ENCODE peak calls at places on chromosomes 12 and 14, in six cellular contexts. W, D, T, E, P and M are unnamed samples.

GRCh38 chr12:132444957-132445883 is 44.7 kb upstream of the FBRSL1 start:
- DNase-seq in W (no peak), D (peak), T (no peak), E (no peak), P (no peak), M (no peak)

GRCh38 chr12:104534162-104534856 is 77.6 kb downstream of the CHST11 start:
- DNase-seq in W (no peak), D (no peak), T (no peak), E (no peak), P (no peak), M (no peak)

GRCh38 chr12:65822732-65823480 is 1.4 kb upstream of the HMGA2 start:
- DNase-seq in W (peak), D (no peak), T (peak), E (peak), P (no peak), M (peak)

GRCh38 chr14:56952766-56953473 is 142.6 kb upstream of the OTX2 start:
- DNase-seq in W (no peak), D (no peak), T (no peak), E (no peak), P (no peak), M (no peak)

GRCh38 chr12:3359478-3359877 is 131.5 kb upstream of the PRMT8 start:
- DNase-seq in W (no peak), D (no peak), T (no peak), E (no peak), P (no peak), M (no peak)

GRCh38 chr14:95547272-95547625 is 12.4 kb downstream of the GLRX5 start:
- DNase-seq in W (no peak), D (no peak), T (no peak), E (no peak), P (no peak), M (no peak)

GRCh38 chr14:22143360-22143759 is 445.7 kb downstream of the DAD1 start:
- DNase-seq in W (peak), D (no peak), T (no peak), E (no peak), P (no peak), M (no peak)

GRCh38 chr14:90758959-90759358 is 57.3 kb downstream of the TTC7B start:
- DNase-seq in W (peak), D (no peak), T (no peak), E (no peak), P (no peak), M (no peak)

GRCh38 chr12:87784350-87784749 is 244.9 kb downstream of the C12orf50 start:
- DNase-seq in W (no peak), D (no peak), T (no peak), E (no peak), P (no peak), M (no peak)

GRCh38 chr12:29519585-29520182 is 22.2 kb upstream of the OVCH1 start:
- DNase-seq in W (peak), D (peak), T (peak), E (no peak), P (no peak), M (peak)

GRCh38 chr14:72710212-72710611 is 183.7 kb downstream of the DPF3 start:
- DNase-seq in W (peak), D (no peak), T (no peak), E (no peak), P (no peak), M (no peak)

GRCh38 chr12:44874981-44875416 is 1.1 kb downstream of the NELL2 start:
- DNase-seq in W (no peak), D (no peak), T (peak), E (no peak), P (no peak), M (no peak)

GRCh38 chr12:88726806-88727722 is 146.8 kb upstream of the KITLG start:
- DNase-seq in W (peak), D (no peak), T (no peak), E (no peak), P (no peak), M (no peak)

GRCh38 chr14:89256951-89257350 is 160.1 kb downstream of the FOXN3 start:
- DNase-seq in W (no peak), D (no peak), T (no peak), E (no peak), P (no peak), M (no peak)

GRCh38 chr12:2650261-2651060 is 144.3 kb upstream of the FKBP4 start:
- DNase-seq in W (no peak), D (no peak), T (no peak), E (no peak), P (no peak), M (no peak)

GRCh38 chr14:69287096-69287991 is 27.4 kb downstream of the GALNT16 start:
- DNase-seq in W (no peak), D (no peak), T (peak), E (no peak), P (no peak), M (peak)

GRCh38 chr14:37623552-37623951 is 28.1 kb downstream of the TTC6 start:
- DNase-seq in W (peak), D (no peak), T (no peak), E (no peak), P (no peak), M (no peak)

GRCh38 chr14:39974036-39974435 is 541.8 kb upstream of the FBXO33 start:
- DNase-seq in W (no peak), D (no peak), T (no peak), E (no peak), P (peak), M (no peak)

GRCh38 chr12:123696209-123696608 is 15.9 kb upstream of the ATP6V0A2 start:
- DNase-seq in W (no peak), D (no peak), T (no peak), E (no peak), P (no peak), M (no peak)

GRCh38 chr12:25550186-25550585 is 2.9 kb downstream of the LMNTD1 start:
- DNase-seq in W (peak), D (no peak), T (no peak), E (no peak), P (no peak), M (no peak)

GRCh38 chr12:15794196-15794595 is 5.0 kb upstream of the EPS8 start:
- DNase-seq in W (no peak), D (no peak), T (no peak), E (no peak), P (no peak), M (no peak)

GRCh38 chr12:106645074-106645421 is 62.2 kb downstream of the RFX4 start:
- DNase-seq in W (no peak), D (no peak), T (no peak), E (no peak), P (no peak), M (peak)

GRCh38 chr14:104792945-104793702 is 2.4 kb downstream of the AKT1 start:
- DNase-seq in W (no peak), D (no peak), T (no peak), E (no peak), P (no peak), M (no peak)

GRCh38 chr12:110577717-110578521 is 5.2 kb downstream of the PPTC7 start:
- DNase-seq in W (peak), D (no peak), T (no peak), E (no peak), P (peak), M (no peak)

GRCh38 chr12:77189463-77189862 is 124.1 kb upstream of the E2F7 start:
- DNase-seq in W (peak), D (no peak), T (no peak), E (no peak), P (no peak), M (no peak)

GRCh38 chr12:5499566-5500325 is 67.8 kb downstream of the NTF3 start:
- DNase-seq in W (peak), D (no peak), T (no peak), E (no peak), P (no peak), M (no peak)

GRCh38 chr12:85779768-85780167 is 56.4 kb downstream of the RASSF9 start:
- DNase-seq in W (no peak), D (no peak), T (no peak), E (no peak), P (no peak), M (no peak)

GRCh38 chr12:72790273-72790672 is 518.1 kb downstream of the TRHDE start:
- DNase-seq in W (no peak), D (no peak), T (no peak), E (no peak), P (no peak), M (no peak)

GRCh38 chr12:50751921-50752721 is 11.8 kb upstream of the ATF1 start:
- DNase-seq in W (peak), D (no peak), T (no peak), E (no peak), P (no peak), M (no peak)

DNA sequence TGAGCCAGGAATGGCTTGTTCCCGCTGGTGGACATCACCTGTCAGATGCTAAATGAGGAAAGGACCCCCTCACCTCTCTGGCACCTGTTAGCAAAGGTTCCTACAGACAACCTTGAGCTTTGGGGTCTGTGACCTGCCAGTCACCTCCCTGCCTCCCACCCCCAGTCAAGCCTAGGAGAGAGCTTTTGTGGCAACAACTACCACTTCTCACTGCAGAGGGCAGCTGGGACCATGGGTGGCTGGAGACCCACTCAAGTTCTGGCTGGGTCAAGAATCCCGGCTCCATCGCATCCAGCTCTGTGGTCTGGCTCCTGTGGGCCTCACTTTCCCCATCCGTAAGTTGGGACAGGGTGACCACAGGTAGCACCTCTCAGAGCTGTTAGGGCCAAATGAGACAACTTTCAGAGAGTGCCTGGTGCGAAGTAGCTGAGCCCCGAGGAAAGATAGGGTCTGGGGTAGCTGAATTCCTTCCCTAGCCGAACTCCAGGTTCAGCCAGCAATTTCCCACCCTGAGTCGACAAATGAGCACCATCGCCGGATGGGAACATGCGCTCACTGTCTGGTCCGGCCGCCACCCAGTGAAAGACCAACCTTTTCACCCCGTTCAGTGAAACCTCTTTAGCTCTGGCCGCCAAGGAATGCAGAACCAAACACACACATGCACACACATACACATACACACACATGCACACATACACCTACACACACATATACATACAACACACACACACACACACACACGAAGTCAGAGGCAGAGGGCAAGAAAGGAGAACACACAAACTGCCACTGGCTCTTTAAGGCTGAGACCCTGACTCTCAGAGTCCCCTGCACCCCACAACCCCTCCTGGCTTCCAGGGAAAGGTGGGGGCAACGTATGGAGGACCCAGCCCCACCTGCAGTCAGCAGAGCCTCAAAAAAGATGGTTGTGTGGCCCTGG is 1.9 kb downstream of the TMEM119 start:
- DNase-seq in W (no peak), D (no peak), T (no peak), E (no peak), P (no peak), M (no peak)
- H2AFZ ChIP-seq in W (no peak), D (no peak), T (no peak), E (no peak), P (no peak), M (no peak)

DNA sequence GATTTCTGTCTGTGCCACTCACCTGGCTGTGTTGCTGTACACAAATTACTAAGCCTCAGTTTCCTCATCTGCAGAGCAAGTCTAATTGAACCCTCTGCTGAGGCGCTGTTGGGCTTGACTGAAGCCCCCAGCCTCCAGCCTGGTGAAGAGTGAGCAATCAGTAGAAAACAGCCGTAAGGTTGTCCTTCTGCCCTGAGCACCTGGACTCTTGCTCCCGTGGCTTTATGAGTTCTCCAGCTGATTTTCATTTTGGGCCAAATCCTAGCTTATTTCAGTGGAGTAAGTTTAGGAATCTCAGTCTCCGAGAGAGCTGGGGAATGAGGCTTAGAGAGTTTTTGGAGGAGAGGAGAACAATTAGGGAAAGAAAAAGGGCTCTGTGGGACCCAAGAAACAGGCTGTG is 133.9 kb upstream of the EVL start:
- DNase-seq in W (no peak), D (no peak), T (no peak), E (no peak), P (no peak), M (no peak)
- TF ChIP-seq CTCF in W (no peak), D (no peak), T (no peak), E (no peak), P (no peak), M (no peak)

GRCh38 chr12:125738211-125738610 is 673.0 kb downstream of the AACS start:
- DNase-seq in W (no peak), D (no peak), T (no peak), E (no peak), P (no peak), M (no peak)

GRCh38 chr12:125744201-125744600 is 679.0 kb downstream of the AACS start:
- DNase-seq in W (no peak), D (no peak), T (no peak), E (no peak), P (no peak), M (no peak)

GRCh38 chr12:125742413-125742812 is 677.2 kb downstream of the AACS start:
- DNase-seq in W (no peak), D (no peak), T (no peak), E (no peak), P (no peak), M (no peak)
- TF ChIP-seq RFX5 in W (no peak), D (no peak), T (no peak), E (no peak), P (no peak), M (no peak)

GRCh38 chr14:105857816-105858675 is 331.7 kb downstream of the TMEM121 start:
- DNase-seq in W (no peak), D (no peak), T (no peak), E (no peak), P (no peak), M (no peak)

GRCh38 chr14:105859717-105860614 is 333.6 kb downstream of the TMEM121 start:
- DNase-seq in W (no peak), D (no peak), T (no peak), E (no peak), P (no peak), M (no peak)

GRCh38 chr14:105857223-105857815 is 330.9 kb downstream of the TMEM121 start:
- DNase-seq in W (no peak), D (no peak), T (no peak), E (no peak), P (no peak), M (no peak)

GRCh38 chr14:105856676-105857222 is 330.4 kb downstream of the TMEM121 start:
- DNase-seq in W (no peak), D (no peak), T (peak), E (no peak), P (no peak), M (no peak)

GRCh38 chr14:105858676-105859025 is 332.3 kb downstream of the TMEM121 start:
- DNase-seq in W (no peak), D (no peak), T (no peak), E (no peak), P (no peak), M (no peak)
- H2AFZ ChIP-seq in W (no peak), D (no peak), T (no peak), E (no peak), P (no peak), M (no peak)

GRCh38 chr12:6697584-6698351 is 2.8 kb downstream of the PIANP start:
- DNase-seq in W (peak), D (peak), T (peak), E (no peak), P (no peak), M (peak)
- TF ChIP-seq CTCF in W (peak), D (peak), T (peak), E (peak), P (peak), M (peak)

GRCh38 chr12:120101182-120101581 is 15.4 kb downstream of the RAB35 start:
- DNase-seq in W (no peak), D (no peak), T (peak), E (no peak), P (no peak), M (no peak)

GRCh38 chr12:120103371-120103770 is 13.2 kb downstream of the RAB35 start:
- DNase-seq in W (no peak), D (no peak), T (no peak), E (no peak), P (no peak), M (no peak)

GRCh38 chr12:120102189-120103043 is 14.1 kb downstream of the RAB35 start:
- DNase-seq in W (no peak), D (no peak), T (no peak), E (no peak), P (no peak), M (no peak)

GRCh38 chr12:120101617-120102016 is 14.9 kb downstream of the RAB35 start:
- DNase-seq in W (no peak), D (no peak), T (no peak), E (no peak), P (no peak), M (no peak)

GRCh38 chr12:120103044-120103338 is 13.6 kb downstream of the RAB35 start:
- DNase-seq in W (no peak), D (no peak), T (no peak), E (no peak), P (no peak), M (no peak)
- TF ChIP-seq RFX5 in W (no peak), D (no peak), T (no peak), E (no peak), P (no peak), M (no peak)

GRCh38 chr12:27564612-27565213 is 40.7 kb downstream of the PPFIBP1 start:
- DNase-seq in W (no peak), D (no peak), T (no peak), E (no peak), P (no peak), M (no peak)
- H2AFZ ChIP-seq in W (no peak), D (no peak), T (no peak), E (no peak), P (no peak), M (no peak)